ENCODE peak calls at places on chromosomes 12 and 14, in seven cellular contexts. A is esophagus squamous epithelium; Y is substantia nigra; H is foreskin keratinocyte; I is AG04450; S is ovary; U is effector memory CD4-positive, alpha-beta T cell. D is an unnamed sample.
A peak's percentile ranks its signal among the peaks of the same experiment; 100 is the strongest.

GRCh38 chr12:389138-390096 is at the start of gene KDM5A:
- DNase-seq in I (peak; percentile 90), S (peak; percentile 91), Y (no peak), U (peak; percentile 88), A (no peak), H (peak; percentile 91), D (no peak)

GRCh38 chr12:125734137-125734536 is 668.9 kb downstream of the AACS start:
- DNase-seq in U (no peak), I (no peak), Y (no peak), A (no peak), S (no peak), H (no peak), D (no peak)

GRCh38 chr14:97442363-97442762 is 645.2 kb downstream of the VRK1 start:
- DNase-seq in H (no peak), Y (no peak), I (no peak), S (no peak), A (no peak), U (no peak), D (no peak)

GRCh38 chr14:63543826-63544320 is 696 bp upstream of the PPP2R5E start:
- DNase-seq in Y (peak; percentile 34), U (no peak), A (no peak), I (no peak), H (no peak), S (no peak), D (no peak)

GRCh38 chr12:46477541-46477940 is 105.0 kb upstream of the SLC38A2 start:
- DNase-seq in Y (no peak), I (no peak), U (no peak), S (no peak), H (no peak), A (no peak), D (no peak)

GRCh38 chr14:68771631-68772030 is 21.2 kb downstream of the ZFP36L1 start:
- DNase-seq in Y (no peak), H (no peak), S (no peak), I (no peak), A (no peak), U (peak; percentile 29), D (no peak)

GRCh38 chr12:101891462-101891971 is 14.1 kb downstream of the DRAM1 start:
- DNase-seq in A (no peak), I (peak; percentile 75), S (no peak), Y (no peak), U (no peak), H (peak; percentile 52), D (no peak)

GRCh38 chr12:111180830-111181726 is 187.8 kb downstream of the PHETA1 start:
- DNase-seq in I (no peak), H (no peak), Y (peak; percentile 45), S (peak; percentile 55), A (no peak), U (no peak), D (no peak)

GRCh38 chr12:110684322-110684836 is 4.5 kb downstream of the HVCN1 start:
- DNase-seq in S (no peak), I (peak; percentile 42), U (no peak), Y (no peak), A (no peak), H (no peak), D (no peak)

GRCh38 chr12:51954465-51955361 is 3.2 kb downstream of the ACVR1B start:
- DNase-seq in I (no peak), A (no peak), H (peak; percentile 51), U (no peak), Y (no peak), S (no peak), D (no peak)

GRCh38 chr12:51536159-51536558 is 54.9 kb upstream of the SCN8A start:
- DNase-seq in A (no peak), U (no peak), H (no peak), Y (no peak), I (no peak), S (no peak), D (no peak)

GRCh38 chr14:63448841-63449240 is 94.3 kb downstream of the PPP2R5E start:
- DNase-seq in S (no peak), I (no peak), Y (no peak), U (no peak), H (peak; percentile 73), A (no peak), D (no peak)

GRCh38 chr12:66188584-66189475 is at the start of gene IRAK3:
- DNase-seq in I (no peak), S (peak; percentile 63), U (no peak), A (peak; percentile 13), Y (peak; percentile 42), H (no peak), D (no peak)

GRCh38 chr12:66190519-66191406 is 1.7 kb downstream of the IRAK3 start:
- DNase-seq in S (no peak), Y (no peak), A (no peak), I (no peak), U (no peak), H (no peak), D (no peak)

GRCh38 chr12:66187822-66188221 is 1.2 kb upstream of the IRAK3 start:
- DNase-seq in I (no peak), H (no peak), Y (no peak), S (no peak), A (no peak), U (no peak), D (no peak)

GRCh38 chr12:66191547-66192126 is 2.6 kb downstream of the IRAK3 start:
- DNase-seq in A (no peak), S (no peak), H (no peak), Y (no peak), I (no peak), U (no peak), D (no peak)

DNA sequence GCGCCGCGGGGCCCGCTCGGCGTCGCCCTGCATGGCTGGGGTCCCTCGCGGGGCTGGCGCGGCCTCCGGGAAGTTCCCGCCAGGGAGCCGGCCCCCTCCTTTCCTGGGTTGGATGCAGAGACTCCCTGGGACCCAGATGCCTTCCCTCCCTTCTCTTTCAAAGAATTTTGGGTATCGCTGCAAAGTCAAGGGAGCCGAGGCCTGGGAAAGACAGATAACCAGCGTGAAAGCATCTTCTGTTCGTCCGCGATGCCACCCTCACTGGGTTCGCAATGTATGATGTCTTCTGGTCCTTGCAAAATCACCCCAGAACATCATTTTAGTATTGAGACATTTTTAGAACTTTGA is 436 bp downstream of the IRAK3 start:
- DNase-seq in U (no peak), A (no peak), S (no peak), H (no peak), I (no peak), Y (no peak), D (no peak)
- H3K27ac ChIP-seq in U (no peak overlapping the region), A (peak overlapping the region; percentile 82), S (peak overlapping the region; percentile 50), H (no peak overlapping the region), I (no peak overlapping the region), Y (no peak overlapping the region), D (no peak overlapping the region)

GRCh38 chr12:116136340-116136739 is 141.2 kb downstream of the MED13L start:
- DNase-seq in Y (no peak), A (no peak), H (no peak), I (no peak), U (no peak), S (no peak), D (no peak)

GRCh38 chr12:116140559-116140958 is 136.9 kb downstream of the MED13L start:
- DNase-seq in A (no peak), Y (no peak), I (no peak), U (no peak), H (no peak), S (no peak), D (no peak)

GRCh38 chr12:116138380-116138779 is 139.1 kb downstream of the MED13L start:
- DNase-seq in S (no peak), I (no peak), A (no peak), H (no peak), Y (no peak), U (no peak), D (no peak)

GRCh38 chr12:116137318-116137717 is 140.2 kb downstream of the MED13L start:
- DNase-seq in A (no peak), I (no peak), H (no peak), Y (no peak), U (no peak), S (no peak), D (no peak)

DNA sequence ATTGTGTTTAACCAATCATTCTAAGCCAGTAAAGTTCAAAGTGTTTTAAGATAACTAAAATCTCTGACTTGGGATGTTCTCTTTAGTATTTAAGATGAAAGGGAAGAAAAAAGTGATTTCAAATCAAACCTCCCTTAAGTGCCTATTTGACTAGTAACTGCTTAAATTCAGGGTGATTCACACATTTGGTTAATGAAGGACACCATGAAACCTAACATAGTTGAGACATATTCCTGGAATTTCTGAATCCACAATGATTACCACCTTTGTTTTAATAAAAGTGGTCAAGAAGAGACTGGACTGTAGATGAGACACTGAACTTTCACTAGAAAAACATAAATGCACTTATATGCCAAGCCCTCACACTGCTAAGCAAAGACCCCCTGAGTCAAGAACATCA is 138.7 kb downstream of the MED13L start:
- DNase-seq in Y (no peak), U (no peak), H (no peak), I (no peak), S (no peak), A (no peak), D (no peak)
- H3K27ac ChIP-seq in Y (no peak overlapping the region), U (no peak overlapping the region), H (no peak overlapping the region), I (no peak overlapping the region), S (no peak overlapping the region), A (no peak overlapping the region), D (no peak overlapping the region)

DNA sequence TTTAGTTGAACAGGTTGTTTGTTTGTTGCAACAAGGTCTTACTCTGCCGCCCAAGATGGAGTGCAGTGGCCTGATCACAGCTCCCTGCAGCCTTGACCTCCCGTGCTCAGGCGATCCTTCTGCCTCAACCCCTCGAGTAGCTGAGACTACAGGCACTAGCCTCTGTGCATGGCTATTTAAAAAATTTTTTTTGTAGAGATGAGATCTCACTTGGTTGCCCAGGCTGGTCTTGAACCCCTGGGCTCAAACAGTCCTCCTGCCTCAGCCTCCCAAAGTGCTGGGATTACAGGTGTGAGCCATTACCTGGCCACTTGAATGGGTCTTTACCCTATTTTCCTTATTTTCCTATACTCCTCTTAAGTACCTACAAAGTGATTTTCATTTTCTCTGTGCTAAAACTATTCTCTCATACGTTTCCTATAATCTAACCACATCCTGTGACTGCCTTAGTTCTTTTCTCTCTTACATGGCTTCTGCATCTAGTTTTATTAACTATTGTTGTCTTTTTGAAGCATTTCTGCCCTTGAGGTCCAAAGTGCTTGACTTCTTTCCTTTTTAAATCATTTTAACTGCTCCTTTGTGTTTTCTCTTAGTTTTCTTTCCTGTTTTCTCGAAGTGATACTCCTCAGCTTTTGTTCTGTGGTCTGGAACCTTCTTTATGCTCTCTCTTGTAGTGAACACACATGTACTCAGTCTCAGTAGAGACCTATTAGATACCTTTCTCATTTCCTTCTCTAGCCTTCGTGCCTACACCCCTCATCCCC is 14.1 kb downstream of the GPX2 start:
- DNase-seq in U (no peak), S (no peak), A (no peak), H (no peak), I (no peak), Y (no peak), D (no peak)
- H3K27ac ChIP-seq in U (peak overlapping the region; percentile 33), S (no peak overlapping the region), A (no peak overlapping the region), H (no peak overlapping the region), I (no peak overlapping the region), Y (no peak overlapping the region), D (no peak overlapping the region)

DNA sequence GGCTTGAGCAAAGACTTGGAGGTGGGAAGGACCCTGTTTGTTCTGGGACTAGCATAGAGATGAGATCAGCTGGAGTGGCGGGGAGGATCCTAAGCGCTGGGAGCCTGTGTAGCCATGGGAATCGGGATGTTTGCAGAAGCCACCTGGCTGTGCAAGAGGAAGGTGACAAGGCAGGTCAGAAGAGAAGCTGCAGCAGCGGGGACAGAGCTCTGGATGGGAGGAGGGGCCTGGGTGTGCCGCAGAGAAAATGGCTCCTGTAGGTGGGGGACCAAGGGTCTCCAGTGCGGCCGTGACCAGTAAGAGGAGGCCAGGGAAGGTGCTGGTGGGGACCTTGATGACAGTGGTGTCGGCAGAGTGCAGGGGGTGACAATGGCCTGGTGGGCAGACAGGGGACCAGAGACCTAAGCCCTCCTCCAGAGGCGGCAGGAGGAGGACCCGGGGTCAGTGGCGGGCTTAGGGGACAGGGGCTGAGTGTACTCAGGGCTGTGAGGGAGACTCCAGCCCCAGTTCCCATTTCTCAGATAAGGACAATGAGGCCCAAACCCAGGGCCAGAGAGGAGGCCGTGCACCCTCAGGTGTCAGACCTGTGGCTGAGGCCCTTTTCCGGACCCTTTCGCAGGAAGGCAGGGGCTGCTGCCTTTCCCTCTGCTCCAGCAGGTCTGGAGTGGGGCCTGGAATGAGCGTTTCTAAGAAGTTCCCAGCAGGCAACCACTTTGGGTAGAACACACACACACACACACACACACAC is 206.6 kb upstream of the RTL1 start:
- DNase-seq in I (no peak), A (no peak), H (no peak), Y (no peak), S (peak; percentile 7), U (no peak), D (no peak)
- H3K27ac ChIP-seq in I (no peak overlapping the region), A (no peak overlapping the region), H (no peak overlapping the region), Y (no peak overlapping the region), S (no peak overlapping the region), U (no peak overlapping the region), D (no peak overlapping the region)

D was measured in caudate nucleus.